ENCODE peak calls at places on chromosome 1, in five cellular contexts. V is adrenal gland, P is heart left ventricle, X is uterus, W is ovary. Q is an unnamed sample.

GRCh38 chr1:43147625-43148319 is 24.3 kb downstream of the EBNA1BP2 start:
- DNase-seq in V (peak; percentile 79), P (peak; percentile 60), X (peak; percentile 71), W (peak; percentile 71), Q (no peak)

GRCh38 chr1:50271968-50272578 is 151.2 kb downstream of the DMRTA2 start:
- DNase-seq in V (peak; percentile 31), P (peak; percentile 13), X (no peak), W (no peak), Q (no peak)

GRCh38 chr1:219587401-219587800 is 25.5 kb downstream of the ZC3H11B start:
- DNase-seq in V (no peak), P (no peak), X (no peak), W (no peak), Q (no peak)

GRCh38 chr1:160541622-160542302 is 18.7 kb upstream of the SLAMF6 start:
- DNase-seq in V (no peak), P (no peak), X (no peak), W (no peak), Q (no peak)

GRCh38 chr1:212915245-212916091 is 34.9 kb upstream of the VASH2 start:
- DNase-seq in V (no peak), P (peak; percentile 20), X (peak; percentile 72), W (peak; percentile 19), Q (no peak)

GRCh38 chr1:232383455-232384074 is 246.4 kb downstream of the SIPA1L2 start:
- DNase-seq in V (no peak), P (no peak), X (no peak), W (no peak), Q (no peak)

GRCh38 chr1:54547601-54548388 is at the start of gene ACOT11:
- DNase-seq in V (peak; percentile 76), P (peak; percentile 90), X (peak; percentile 86), W (peak; percentile 95), Q (no peak)

GRCh38 chr1:14897080-14897449 is 256.5 kb upstream of the TMEM51 start:
- DNase-seq in V (no peak), P (no peak), X (no peak), W (no peak), Q (no peak)

GRCh38 chr1:47710075-47711071 is 272.5 kb downstream of the FOXD2 start:
- DNase-seq in V (peak; percentile 80), P (peak; percentile 64), X (peak; percentile 69), W (peak; percentile 13), Q (no peak)

GRCh38 chr1:184507165-184507564 is 120.3 kb downstream of the C1orf21 start:
- DNase-seq in V (no peak), P (no peak), X (no peak), W (no peak), Q (no peak)

GRCh38 chr1:192639607-192640368 is 3.8 kb downstream of the RGS13 start:
- DNase-seq in V (no peak), P (no peak), X (no peak), W (no peak), Q (no peak)

GRCh38 chr1:35202048-35202719 is 9.2 kb upstream of the SFPQ start:
- DNase-seq in V (peak; percentile 67), P (peak; percentile 63), X (peak; percentile 58), W (peak; percentile 58), Q (no peak)

GRCh38 chr1:97621955-97622354 is 298.9 kb downstream of the DPYD start:
- DNase-seq in V (no peak), P (no peak), X (no peak), W (no peak), Q (no peak)

GRCh38 chr1:3015269-3015635 is 6.0 kb upstream of the ACTRT2 start:
- DNase-seq in V (no peak), P (no peak), X (peak; percentile 5), W (no peak), Q (no peak)

GRCh38 chr1:19559641-19560040 is 74.3 kb upstream of the CAPZB start:
- DNase-seq in V (no peak), P (no peak), X (no peak), W (no peak), Q (no peak)

GRCh38 chr1:75950176-75950575 is 18.0 kb upstream of the ASB17 start:
- DNase-seq in V (no peak), P (no peak), X (no peak), W (no peak), Q (no peak)

GRCh38 chr1:27418326-27418761 is 25.9 kb downstream of the GPR3 start:
- DNase-seq in V (peak; percentile 75), P (peak; percentile 74), X (peak; percentile 78), W (peak; percentile 70), Q (no peak)

GRCh38 chr1:58290685-58291372 is 255.7 kb downstream of the OMA1 start:
- DNase-seq in V (peak; percentile 60), P (peak; percentile 10), X (no peak), W (no peak), Q (no peak)

GRCh38 chr1:205933672-205934618 is 9.3 kb downstream of the SLC26A9 start:
- DNase-seq in V (no peak), P (no peak), X (no peak), W (no peak), Q (no peak)

GRCh38 chr1:9262096-9262495 is 27.5 kb downstream of the H6PD start:
- DNase-seq in V (no peak), P (no peak), X (no peak), W (no peak), Q (no peak)

GRCh38 chr1:203228670-203229069 is 803 bp downstream of the CHIT1 start:
- DNase-seq in V (no peak), P (no peak), X (no peak), W (no peak), Q (no peak)

GRCh38 chr1:203229471-203230178 is at the start of gene CHIT1:
- DNase-seq in V (no peak), P (no peak), X (no peak), W (no peak), Q (no peak)

GRCh38 chr1:203227684-203228083 is 1.8 kb downstream of the CHIT1 start:
- DNase-seq in V (no peak), P (no peak), X (no peak), W (no peak), Q (peak; percentile 83)

GRCh38 chr1:203223012-203223775 is 6.3 kb downstream of the CHIT1 start:
- DNase-seq in V (no peak), P (no peak), X (no peak), W (no peak), Q (no peak)

DNA sequence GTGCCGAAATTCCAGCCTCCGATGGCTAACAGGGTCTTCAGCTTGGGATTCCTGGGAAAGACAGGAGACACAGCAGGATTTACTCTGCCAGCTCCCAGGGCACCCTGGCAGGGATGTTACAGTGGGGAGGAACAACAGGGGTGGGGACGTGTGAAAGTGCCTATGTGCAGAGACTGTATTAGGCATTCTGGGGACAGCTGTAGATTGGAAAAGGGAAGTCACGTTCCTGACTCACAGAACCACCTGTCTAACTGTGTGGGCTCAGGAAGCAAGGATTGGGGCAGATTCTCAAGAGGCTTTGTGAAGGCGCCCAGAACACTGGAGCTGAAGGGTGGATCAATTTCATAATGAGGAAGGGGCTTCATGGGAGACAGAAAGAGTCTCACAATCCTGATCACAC is 4.4 kb downstream of the CHIT1 start:
- DNase-seq in V (no peak), P (no peak), X (no peak), W (no peak), Q (no peak)
- TF ChIP-seq CTCF in V (no peak), P (no peak), X (no peak), W (no peak), Q (no peak)

DNA sequence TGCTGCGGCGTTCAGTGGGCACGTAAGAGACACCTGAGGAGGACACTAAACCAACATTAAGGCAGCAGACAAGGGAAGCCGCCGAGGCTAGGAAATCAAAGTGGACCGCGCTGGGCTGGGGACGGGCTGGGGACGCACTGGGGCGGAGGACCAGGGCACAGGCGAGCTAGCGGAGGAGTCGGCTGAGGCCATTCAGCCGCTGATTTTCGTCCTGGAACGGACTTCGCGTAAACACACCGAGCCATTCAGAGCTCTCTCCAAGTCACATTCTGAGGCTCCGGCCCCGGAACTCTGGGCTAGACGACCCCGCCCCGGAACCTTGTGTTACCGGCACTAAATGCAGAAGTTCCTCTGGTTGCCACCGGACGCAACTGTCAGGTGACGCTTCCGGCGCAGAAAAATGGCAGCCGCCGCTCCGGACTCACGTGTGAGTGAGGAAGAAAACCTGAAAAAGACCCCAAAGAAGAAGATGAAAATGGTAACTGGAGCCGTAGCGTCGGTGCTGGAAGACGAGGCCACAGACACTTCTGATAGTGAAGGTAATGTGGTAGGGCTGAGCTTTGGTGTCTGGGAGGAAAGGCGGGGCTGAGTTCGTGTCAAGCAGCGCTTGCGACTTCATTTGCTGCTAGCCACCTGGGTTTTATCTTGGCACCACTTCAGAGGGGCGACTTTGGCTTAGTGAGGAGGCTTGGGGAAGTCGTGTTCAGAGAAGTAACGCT is at the start of gene RRP15:
- DNase-seq in V (peak; percentile 86), P (peak; percentile 86), X (peak; percentile 86), W (peak; percentile 79), Q (peak; percentile 98)
- TF ChIP-seq POLR2A in V (no peak), P (peak; percentile 60), X (no peak), W (no peak), Q (no peak)

DNA sequence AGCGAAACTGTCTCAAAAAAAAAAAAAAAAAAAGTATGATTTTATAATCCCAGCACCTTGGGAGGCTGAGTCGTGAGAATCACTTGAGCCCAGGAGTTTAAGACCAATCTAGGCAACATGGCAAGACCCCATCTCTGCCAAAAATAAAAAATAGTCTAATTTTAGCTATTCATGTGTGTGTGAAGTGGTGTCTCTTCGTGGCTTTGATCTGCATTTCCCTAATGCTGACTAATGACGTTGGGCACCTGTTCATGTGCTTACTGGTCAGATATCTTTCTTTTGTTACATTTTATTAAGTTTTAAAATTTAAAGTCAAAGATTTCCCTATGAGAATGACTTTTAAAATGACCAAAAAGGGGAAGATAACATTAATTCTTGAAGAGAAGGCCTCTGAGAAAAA is 31.0 kb downstream of the PSEN2 start:
- DNase-seq in V (no peak), P (no peak), X (no peak), W (no peak), Q (no peak)
- H3K36me3 ChIP-seq in V (peaks cover 12% of the 10 kb centered on the region), P (peaks cover 31% of the 10 kb centered on the region), X (no peaks in the 10 kb centered on the region), W (no peaks in the 10 kb centered on the region), Q (peaks cover 42% of the 10 kb centered on the region)

GRCh38 chr1:114033219-114033706 is 54.0 kb downstream of the OLFML3 start:
- DNase-seq in V (no peak), P (no peak), X (no peak), W (no peak), Q (no peak)
- TF ChIP-seq CTCF in V (peak; percentile 31), P (no peak), X (peak; percentile 35), W (no peak), Q (no peak)

GRCh38 chr1:8004803-8005573 is 21.1 kb downstream of the ERRFI1 start:
- DNase-seq in V (peak; percentile 82), P (peak; percentile 52), X (peak; percentile 92), W (peak; percentile 93), Q (peak; percentile 98)
- TF ChIP-seq POLR2A in V (no peak), P (peak; percentile 11), X (no peak), W (no peak), Q (no peak)

GRCh38 chr1:33327587-33328325 is 6.9 kb upstream of the A3GALT2 start:
- DNase-seq in V (peak; percentile 54), P (peak; percentile 64), X (peak; percentile 41), W (peak; percentile 45), Q (no peak)
- H3K36me3 ChIP-seq in V (peaks cover 99% of the 10 kb centered on the region), P (peaks cover 100% of the 10 kb centered on the region), X (no peaks in the 10 kb centered on the region), W (no peaks in the 10 kb centered on the region), Q (peaks cover 100% of the 10 kb centered on the region)